ENCODE peak calls at places on chromosomes 11 and 22, in five cellular contexts. One of them, this sample, is unnamed.

GRCh38 chr11:103384652-103385051 is 275.4 kb downstream of the DYNC2H1 start:
- DNase-seq in CD8-positive, alpha-beta memory T cell: no peak
- DNase-seq in Calu3: no peak
- DNase-seq in activated T-cell treated with anti-CD3 and anti-CD28 coated beads, Interleukin-2, amount 50 U/mL, for 72 hours: no peak
- DNase-seq in GDM1: no peak
- DNase-seq in this sample: no peak

GRCh38 chr22:46002757-46003270 is 25.9 kb upstream of the WNT7B start:
- DNase-seq in CD8-positive, alpha-beta memory T cell: no peak
- DNase-seq in Calu3: no peak
- DNase-seq in activated T-cell treated with anti-CD3 and anti-CD28 coated beads, Interleukin-2, amount 50 U/mL, for 72 hours: no peak
- DNase-seq in GDM1: no peak
- DNase-seq in this sample: peak; percentile 78

GRCh38 chr11:116946414-116946813 is 109.0 kb upstream of the APOA1 start:
- DNase-seq in CD8-positive, alpha-beta memory T cell: no peak
- DNase-seq in Calu3: no peak
- DNase-seq in activated T-cell treated with anti-CD3 and anti-CD28 coated beads, Interleukin-2, amount 50 U/mL, for 72 hours: no peak
- DNase-seq in GDM1: no peak
- DNase-seq in this sample: no peak

GRCh38 chr11:115653926-115654325 is 149.7 kb upstream of the CADM1 start:
- DNase-seq in CD8-positive, alpha-beta memory T cell: no peak
- DNase-seq in Calu3: no peak
- DNase-seq in activated T-cell treated with anti-CD3 and anti-CD28 coated beads, Interleukin-2, amount 50 U/mL, for 72 hours: no peak
- DNase-seq in GDM1: no peak
- DNase-seq in this sample: no peak

GRCh38 chr11:72573380-72573949 is 100.8 kb downstream of the PDE2A start:
- DNase-seq in CD8-positive, alpha-beta memory T cell: no peak
- DNase-seq in Calu3: peak; percentile 63
- DNase-seq in activated T-cell treated with anti-CD3 and anti-CD28 coated beads, Interleukin-2, amount 50 U/mL, for 72 hours: peak; percentile 43
- DNase-seq in GDM1: no peak
- DNase-seq in this sample: peak; percentile 77

GRCh38 chr11:72637198-72637597 is 37.0 kb downstream of the PDE2A start:
- DNase-seq in CD8-positive, alpha-beta memory T cell: no peak
- DNase-seq in Calu3: no peak
- DNase-seq in activated T-cell treated with anti-CD3 and anti-CD28 coated beads, Interleukin-2, amount 50 U/mL, for 72 hours: no peak
- DNase-seq in GDM1: no peak
- DNase-seq in this sample: no peak

GRCh38 chr11:126410649-126411048 is 55.2 kb downstream of the ST3GAL4 start:
- DNase-seq in CD8-positive, alpha-beta memory T cell: no peak
- DNase-seq in Calu3: no peak
- DNase-seq in activated T-cell treated with anti-CD3 and anti-CD28 coated beads, Interleukin-2, amount 50 U/mL, for 72 hours: no peak
- DNase-seq in GDM1: no peak
- DNase-seq in this sample: no peak

GRCh38 chr11:132307309-132308020 is 937.0 kb downstream of the NTM start:
- DNase-seq in CD8-positive, alpha-beta memory T cell: no peak
- DNase-seq in Calu3: no peak
- DNase-seq in activated T-cell treated with anti-CD3 and anti-CD28 coated beads, Interleukin-2, amount 50 U/mL, for 72 hours: no peak
- DNase-seq in GDM1: no peak
- DNase-seq in this sample: no peak

GRCh38 chr11:43825217-43825816 is 55.3 kb upstream of the ALKBH3 start:
- DNase-seq in CD8-positive, alpha-beta memory T cell: no peak
- DNase-seq in Calu3: peak; percentile 43
- DNase-seq in activated T-cell treated with anti-CD3 and anti-CD28 coated beads, Interleukin-2, amount 50 U/mL, for 72 hours: peak; percentile 2
- DNase-seq in GDM1: no peak
- DNase-seq in this sample: peak; percentile 41

GRCh38 chr11:111329306-111330204 is 31.2 kb downstream of the POU2AF3 start:
- DNase-seq in CD8-positive, alpha-beta memory T cell: no peak
- DNase-seq in Calu3: no peak
- DNase-seq in activated T-cell treated with anti-CD3 and anti-CD28 coated beads, Interleukin-2, amount 50 U/mL, for 72 hours: no peak
- DNase-seq in GDM1: no peak
- DNase-seq in this sample: no peak

GRCh38 chr11:57275582-57275981 is 38.5 kb upstream of the APLNR start:
- DNase-seq in CD8-positive, alpha-beta memory T cell: no peak
- DNase-seq in Calu3: no peak
- DNase-seq in activated T-cell treated with anti-CD3 and anti-CD28 coated beads, Interleukin-2, amount 50 U/mL, for 72 hours: no peak
- DNase-seq in GDM1: no peak
- DNase-seq in this sample: no peak

GRCh38 chr22:30718491-30718890 is 23.8 kb downstream of the OSBP2 start:
- DNase-seq in CD8-positive, alpha-beta memory T cell: no peak
- DNase-seq in Calu3: no peak
- DNase-seq in activated T-cell treated with anti-CD3 and anti-CD28 coated beads, Interleukin-2, amount 50 U/mL, for 72 hours: no peak
- DNase-seq in GDM1: no peak
- DNase-seq in this sample: no peak